ENCODE peak calls at places on chromosome 16, in six cellular contexts. One of them, this sample, is unnamed.

GRCh38 chr16:642189-643049 is 791 bp downstream of the MCRIP2 start:
- DNase-seq in ureter: no peak
- DNase-seq in stimulated activated CD4-positive, alpha-beta T cell treated with anti-CD3 and anti-CD28 coated beads, Interleukin-1b, Interleukin-23, amount 100 ng/mL, for 1 hour: no peak
- DNase-seq in head of caudate nucleus: no peak
- DNase-seq in stimulated activated CD8-positive, alpha-beta memory T cell treated with anti-CD3 and anti-CD28 coated beads, Interleukin-7, amount 100 ng/mL, for 24 hours: no peak
- DNase-seq in skeletal muscle cell: no peak
- DNase-seq in this sample: no peak

GRCh38 chr16:77169650-77170236 is 21.2 kb upstream of the MON1B start:
- DNase-seq in ureter: no peak
- DNase-seq in stimulated activated CD4-positive, alpha-beta T cell treated with anti-CD3 and anti-CD28 coated beads, Interleukin-1b, Interleukin-23, amount 100 ng/mL, for 1 hour: no peak
- DNase-seq in head of caudate nucleus: peak
- DNase-seq in stimulated activated CD8-positive, alpha-beta memory T cell treated with anti-CD3 and anti-CD28 coated beads, Interleukin-7, amount 100 ng/mL, for 24 hours: no peak
- DNase-seq in skeletal muscle cell: no peak
- DNase-seq in this sample: peak

GRCh38 chr16:12188674-12189249 is 212.2 kb downstream of the SNX29 start:
- DNase-seq in ureter: no peak
- DNase-seq in stimulated activated CD4-positive, alpha-beta T cell treated with anti-CD3 and anti-CD28 coated beads, Interleukin-1b, Interleukin-23, amount 100 ng/mL, for 1 hour: no peak
- DNase-seq in head of caudate nucleus: peak
- DNase-seq in stimulated activated CD8-positive, alpha-beta memory T cell treated with anti-CD3 and anti-CD28 coated beads, Interleukin-7, amount 100 ng/mL, for 24 hours: no peak
- DNase-seq in skeletal muscle cell: no peak
- DNase-seq in this sample: no peak

GRCh38 chr16:66028505-66029216 is 337.8 kb upstream of the CDH5 start:
- DNase-seq in ureter: no peak
- DNase-seq in stimulated activated CD4-positive, alpha-beta T cell treated with anti-CD3 and anti-CD28 coated beads, Interleukin-1b, Interleukin-23, amount 100 ng/mL, for 1 hour: no peak
- DNase-seq in head of caudate nucleus: no peak
- DNase-seq in stimulated activated CD8-positive, alpha-beta memory T cell treated with anti-CD3 and anti-CD28 coated beads, Interleukin-7, amount 100 ng/mL, for 24 hours: no peak
- DNase-seq in skeletal muscle cell: peak
- DNase-seq in this sample: peak

GRCh38 chr16:14505846-14506245 is 124.2 kb downstream of the PARN start:
- DNase-seq in ureter: no peak
- DNase-seq in stimulated activated CD4-positive, alpha-beta T cell treated with anti-CD3 and anti-CD28 coated beads, Interleukin-1b, Interleukin-23, amount 100 ng/mL, for 1 hour: no peak
- DNase-seq in head of caudate nucleus: no peak
- DNase-seq in stimulated activated CD8-positive, alpha-beta memory T cell treated with anti-CD3 and anti-CD28 coated beads, Interleukin-7, amount 100 ng/mL, for 24 hours: no peak
- DNase-seq in skeletal muscle cell: peak
- DNase-seq in this sample: no peak

GRCh38 chr16:27973678-27974077 is 89.8 kb downstream of the GSG1L start:
- DNase-seq in ureter: no peak
- DNase-seq in stimulated activated CD4-positive, alpha-beta T cell treated with anti-CD3 and anti-CD28 coated beads, Interleukin-1b, Interleukin-23, amount 100 ng/mL, for 1 hour: no peak
- DNase-seq in head of caudate nucleus: no peak
- DNase-seq in stimulated activated CD8-positive, alpha-beta memory T cell treated with anti-CD3 and anti-CD28 coated beads, Interleukin-7, amount 100 ng/mL, for 24 hours: no peak
- DNase-seq in skeletal muscle cell: no peak
- DNase-seq in this sample: no peak

GRCh38 chr16:68401871-68402747 is 46.2 kb downstream of the SMPD3 start:
- DNase-seq in ureter: no peak
- DNase-seq in stimulated activated CD4-positive, alpha-beta T cell treated with anti-CD3 and anti-CD28 coated beads, Interleukin-1b, Interleukin-23, amount 100 ng/mL, for 1 hour: no peak
- DNase-seq in head of caudate nucleus: no peak
- DNase-seq in stimulated activated CD8-positive, alpha-beta memory T cell treated with anti-CD3 and anti-CD28 coated beads, Interleukin-7, amount 100 ng/mL, for 24 hours: no peak
- DNase-seq in skeletal muscle cell: peak
- DNase-seq in this sample: no peak

GRCh38 chr16:65908568-65908967 is 457.9 kb upstream of the CDH5 start:
- DNase-seq in ureter: no peak
- DNase-seq in stimulated activated CD4-positive, alpha-beta T cell treated with anti-CD3 and anti-CD28 coated beads, Interleukin-1b, Interleukin-23, amount 100 ng/mL, for 1 hour: no peak
- DNase-seq in head of caudate nucleus: peak
- DNase-seq in stimulated activated CD8-positive, alpha-beta memory T cell treated with anti-CD3 and anti-CD28 coated beads, Interleukin-7, amount 100 ng/mL, for 24 hours: no peak
- DNase-seq in skeletal muscle cell: no peak
- DNase-seq in this sample: no peak

GRCh38 chr16:86403541-86404163 is 106.7 kb upstream of the FOXF1 start:
- DNase-seq in ureter: no peak
- DNase-seq in stimulated activated CD4-positive, alpha-beta T cell treated with anti-CD3 and anti-CD28 coated beads, Interleukin-1b, Interleukin-23, amount 100 ng/mL, for 1 hour: no peak
- DNase-seq in head of caudate nucleus: peak
- DNase-seq in stimulated activated CD8-positive, alpha-beta memory T cell treated with anti-CD3 and anti-CD28 coated beads, Interleukin-7, amount 100 ng/mL, for 24 hours: no peak
- DNase-seq in skeletal muscle cell: no peak
- DNase-seq in this sample: no peak

GRCh38 chr16:73000020-73000906 is 47.7 kb downstream of the ZFHX3 start:
- DNase-seq in ureter: no peak
- DNase-seq in stimulated activated CD4-positive, alpha-beta T cell treated with anti-CD3 and anti-CD28 coated beads, Interleukin-1b, Interleukin-23, amount 100 ng/mL, for 1 hour: no peak
- DNase-seq in head of caudate nucleus: peak
- DNase-seq in stimulated activated CD8-positive, alpha-beta memory T cell treated with anti-CD3 and anti-CD28 coated beads, Interleukin-7, amount 100 ng/mL, for 24 hours: no peak
- DNase-seq in skeletal muscle cell: peak
- DNase-seq in this sample: peak

GRCh38 chr16:5015351-5015750 is 18.4 kb downstream of the NAGPA start:
- DNase-seq in ureter: no peak
- DNase-seq in stimulated activated CD4-positive, alpha-beta T cell treated with anti-CD3 and anti-CD28 coated beads, Interleukin-1b, Interleukin-23, amount 100 ng/mL, for 1 hour: no peak
- DNase-seq in head of caudate nucleus: no peak
- DNase-seq in stimulated activated CD8-positive, alpha-beta memory T cell treated with anti-CD3 and anti-CD28 coated beads, Interleukin-7, amount 100 ng/mL, for 24 hours: no peak
- DNase-seq in skeletal muscle cell: no peak
- DNase-seq in this sample: no peak

GRCh38 chr16:88781140-88782077 is 3.6 kb downstream of the PIEZO1 start:
- DNase-seq in ureter: no peak
- DNase-seq in stimulated activated CD4-positive, alpha-beta T cell treated with anti-CD3 and anti-CD28 coated beads, Interleukin-1b, Interleukin-23, amount 100 ng/mL, for 1 hour: no peak
- DNase-seq in head of caudate nucleus: no peak
- DNase-seq in stimulated activated CD8-positive, alpha-beta memory T cell treated with anti-CD3 and anti-CD28 coated beads, Interleukin-7, amount 100 ng/mL, for 24 hours: peak
- DNase-seq in skeletal muscle cell: no peak
- DNase-seq in this sample: no peak

GRCh38 chr16:57143125-57143965 is 42.5 kb downstream of the PSME3IP1 start:
- DNase-seq in ureter: no peak
- DNase-seq in stimulated activated CD4-positive, alpha-beta T cell treated with anti-CD3 and anti-CD28 coated beads, Interleukin-1b, Interleukin-23, amount 100 ng/mL, for 1 hour: no peak
- DNase-seq in head of caudate nucleus: peak
- DNase-seq in stimulated activated CD8-positive, alpha-beta memory T cell treated with anti-CD3 and anti-CD28 coated beads, Interleukin-7, amount 100 ng/mL, for 24 hours: no peak
- DNase-seq in skeletal muscle cell: no peak
- DNase-seq in this sample: no peak

GRCh38 chr16:55125818-55126385 is 195.2 kb downstream of the IRX5 start:
- DNase-seq in ureter: no peak
- DNase-seq in stimulated activated CD4-positive, alpha-beta T cell treated with anti-CD3 and anti-CD28 coated beads, Interleukin-1b, Interleukin-23, amount 100 ng/mL, for 1 hour: no peak
- DNase-seq in head of caudate nucleus: no peak
- DNase-seq in stimulated activated CD8-positive, alpha-beta memory T cell treated with anti-CD3 and anti-CD28 coated beads, Interleukin-7, amount 100 ng/mL, for 24 hours: no peak
- DNase-seq in skeletal muscle cell: no peak
- DNase-seq in this sample: no peak

GRCh38 chr16:73047536-73048291 is at the start of gene ZFHX3:
- DNase-seq in ureter: peak
- DNase-seq in stimulated activated CD4-positive, alpha-beta T cell treated with anti-CD3 and anti-CD28 coated beads, Interleukin-1b, Interleukin-23, amount 100 ng/mL, for 1 hour: peak
- DNase-seq in head of caudate nucleus: peak
- DNase-seq in stimulated activated CD8-positive, alpha-beta memory T cell treated with anti-CD3 and anti-CD28 coated beads, Interleukin-7, amount 100 ng/mL, for 24 hours: no peak
- DNase-seq in skeletal muscle cell: no peak
- DNase-seq in this sample: no peak